ENCODE peak calls at places on chromosomes 12 and 14, in five cellular contexts. One of them, this sample, is unnamed.

GRCh38 chr12:19695244-19696098 is 256.2 kb downstream of the AEBP2 start:
- DNase-seq in neural progenitor cell: no peak
- DNase-seq in neuronal stem cell: no peak
- DNase-seq in suprapubic skin: no peak
- DNase-seq in body of pancreas: no peak
- DNase-seq in this sample: no peak

GRCh38 chr14:24246765-24247212 is 4.4 kb upstream of the TINF2 start:
- DNase-seq in neural progenitor cell: no peak
- DNase-seq in suprapubic skin: no peak
- DNase-seq in body of pancreas: no peak
- DNase-seq in neuronal stem cell: no peak
- DNase-seq in this sample: no peak

GRCh38 chr12:120468846-120469449 is 600 bp downstream of the SRSF9 start:
- DNase-seq in body of pancreas: peak; percentile 28
- DNase-seq in neuronal stem cell: peak; percentile 40
- DNase-seq in suprapubic skin: no peak
- DNase-seq in neural progenitor cell: no peak
- DNase-seq in this sample: peak; percentile 47

GRCh38 chr14:93543766-93544165 is 113.0 kb downstream of the UNC79 start:
- DNase-seq in suprapubic skin: no peak
- DNase-seq in neural progenitor cell: peak; percentile 24
- DNase-seq in neuronal stem cell: no peak
- DNase-seq in body of pancreas: no peak
- DNase-seq in this sample: peak; percentile 53

GRCh38 chr12:70230934-70231606 is 12.2 kb upstream of the CNOT2 start:
- DNase-seq in body of pancreas: no peak
- DNase-seq in neural progenitor cell: no peak
- DNase-seq in suprapubic skin: no peak
- DNase-seq in neuronal stem cell: no peak
- DNase-seq in this sample: no peak

GRCh38 chr12:116551952-116552749 is 7.0 kb upstream of the MAP1LC3B2 start:
- DNase-seq in suprapubic skin: peak; percentile 70
- DNase-seq in neural progenitor cell: peak; percentile 6
- DNase-seq in body of pancreas: no peak
- DNase-seq in neuronal stem cell: no peak
- DNase-seq in this sample: no peak

GRCh38 chr12:9750276-9751203 is 10.2 kb downstream of the CD69 start:
- DNase-seq in neuronal stem cell: peak; percentile 69
- DNase-seq in suprapubic skin: no peak
- DNase-seq in body of pancreas: peak; percentile 36
- DNase-seq in neural progenitor cell: peak; percentile 79
- DNase-seq in this sample: peak; percentile 87

GRCh38 chr14:76844223-76844622 is 18.0 kb downstream of the LRRC74A start:
- DNase-seq in suprapubic skin: peak; percentile 62
- DNase-seq in body of pancreas: peak; percentile 79
- DNase-seq in neuronal stem cell: no peak
- DNase-seq in neural progenitor cell: peak; percentile 18
- DNase-seq in this sample: no peak

GRCh38 chr12:9951026-9951652 is 19.0 kb upstream of the CLEC2A start:
- DNase-seq in neural progenitor cell: no peak
- DNase-seq in body of pancreas: no peak
- DNase-seq in neuronal stem cell: no peak
- DNase-seq in suprapubic skin: no peak
- DNase-seq in this sample: no peak

GRCh38 chr14:102903889-102904512 is 18.5 kb upstream of the AMN start:
- DNase-seq in neural progenitor cell: no peak
- DNase-seq in body of pancreas: no peak
- DNase-seq in neuronal stem cell: no peak
- DNase-seq in suprapubic skin: no peak
- DNase-seq in this sample: no peak
- H3K4me1 ChIP-seq in neural progenitor cell: no peaks in the 10 kb centered on the region
- H3K4me1 ChIP-seq in body of pancreas: no peaks in the 10 kb centered on the region
- H3K4me1 ChIP-seq in neuronal stem cell: no peaks in the 10 kb centered on the region
- H3K4me1 ChIP-seq in suprapubic skin: no peaks in the 10 kb centered on the region
- H3K4me1 ChIP-seq in this sample: no peaks in the 10 kb centered on the region

GRCh38 chr12:132946507-132946820 is 9.6 kb downstream of the ZNF605 start:
- DNase-seq in neural progenitor cell: no peak
- DNase-seq in suprapubic skin: no peak
- DNase-seq in body of pancreas: no peak
- DNase-seq in neuronal stem cell: no peak
- DNase-seq in this sample: no peak
- H3K36me3 ChIP-seq in neural progenitor cell: peaks cover 14% of the 10 kb centered on the region
- H3K36me3 ChIP-seq in suprapubic skin: peaks cover 86% of the 10 kb centered on the region
- H3K36me3 ChIP-seq in body of pancreas: peaks cover 20% of the 10 kb centered on the region
- H3K36me3 ChIP-seq in neuronal stem cell: peaks cover 82% of the 10 kb centered on the region
- H3K36me3 ChIP-seq in this sample: peaks cover 10% of the 10 kb centered on the region

GRCh38 chr14:84254205-84254788 is 1275.6 kb upstream of the FLRT2 start:
- DNase-seq in neural progenitor cell: peak; percentile 92
- DNase-seq in neuronal stem cell: peak; percentile 85
- DNase-seq in suprapubic skin: no peak
- DNase-seq in body of pancreas: no peak
- DNase-seq in this sample: peak; percentile 95
- H3K9me3 ChIP-seq in neural progenitor cell: no peaks in the 10 kb centered on the region
- H3K9me3 ChIP-seq in neuronal stem cell: no peaks in the 10 kb centered on the region
- H3K9me3 ChIP-seq in suprapubic skin: no peaks in the 10 kb centered on the region
- H3K9me3 ChIP-seq in body of pancreas: no peaks in the 10 kb centered on the region
- H3K9me3 ChIP-seq in this sample: no peaks in the 10 kb centered on the region

GRCh38 chr12:6458281-6459003 is 6.6 kb downstream of the TAPBPL start:
- DNase-seq in suprapubic skin: no peak
- DNase-seq in neural progenitor cell: no peak
- DNase-seq in neuronal stem cell: no peak
- DNase-seq in body of pancreas: no peak
- DNase-seq in this sample: no peak
- H3K4me1 ChIP-seq in suprapubic skin: peaks cover 25% of the 10 kb centered on the region
- H3K4me1 ChIP-seq in neural progenitor cell: no peaks in the 10 kb centered on the region
- H3K4me1 ChIP-seq in neuronal stem cell: no peaks in the 10 kb centered on the region
- H3K4me1 ChIP-seq in body of pancreas: peaks cover under 1% of the 10 kb centered on the region
- H3K4me1 ChIP-seq in this sample: no peaks in the 10 kb centered on the region

GRCh38 chr12:72359416-72359815 is 87.2 kb downstream of the TRHDE start:
- DNase-seq in body of pancreas: no peak
- DNase-seq in neuronal stem cell: no peak
- DNase-seq in suprapubic skin: no peak
- DNase-seq in neural progenitor cell: no peak
- DNase-seq in this sample: no peak
- H3K36me3 ChIP-seq in body of pancreas: no peaks in the 10 kb centered on the region
- H3K36me3 ChIP-seq in neuronal stem cell: no peaks in the 10 kb centered on the region
- H3K36me3 ChIP-seq in suprapubic skin: no peaks in the 10 kb centered on the region
- H3K36me3 ChIP-seq in neural progenitor cell: no peaks in the 10 kb centered on the region
- H3K36me3 ChIP-seq in this sample: no peaks in the 10 kb centered on the region

DNA sequence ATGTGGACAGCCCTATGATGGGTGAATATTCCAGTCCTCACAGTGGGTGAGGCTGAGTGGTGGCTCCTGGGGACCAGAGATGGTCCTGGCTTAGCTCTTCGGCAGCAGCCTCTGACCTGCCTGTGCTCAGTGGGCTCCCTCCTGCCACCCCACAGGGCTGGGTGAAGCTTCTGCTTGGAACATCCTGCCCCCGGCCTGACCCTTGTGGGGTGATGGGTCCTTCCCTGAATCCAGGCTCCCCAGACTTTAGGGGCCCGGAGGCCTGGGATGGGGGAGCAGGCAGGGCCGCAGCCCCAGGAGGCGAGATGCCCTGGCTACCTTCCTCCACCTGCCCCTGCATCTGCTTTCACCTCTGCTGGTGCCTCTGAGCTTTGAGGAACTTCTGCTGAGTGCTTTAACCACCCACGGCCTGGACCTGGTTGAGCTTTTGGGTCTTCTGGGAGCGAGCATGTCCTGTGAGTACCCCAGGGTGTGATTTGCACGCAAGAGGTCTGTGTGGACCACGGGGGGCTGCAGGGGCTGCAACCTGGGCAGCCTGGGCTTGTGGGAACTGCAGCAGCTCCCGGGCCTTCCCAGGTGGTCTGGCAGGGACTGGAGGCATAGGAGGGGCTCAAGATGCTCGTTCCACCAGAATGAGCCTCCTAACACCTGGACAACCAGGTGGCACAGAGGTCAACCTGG is 159.5 kb downstream of the KIF26A start:
- DNase-seq in body of pancreas: no peak
- DNase-seq in neuronal stem cell: no peak
- DNase-seq in neural progenitor cell: no peak
- DNase-seq in suprapubic skin: no peak
- DNase-seq in this sample: no peak
- H3K9me3 ChIP-seq in body of pancreas: no peaks in the 10 kb centered on the region
- H3K9me3 ChIP-seq in neuronal stem cell: no peaks in the 10 kb centered on the region
- H3K9me3 ChIP-seq in neural progenitor cell: no peaks in the 10 kb centered on the region
- H3K9me3 ChIP-seq in suprapubic skin: no peaks in the 10 kb centered on the region
- H3K9me3 ChIP-seq in this sample: no peaks in the 10 kb centered on the region

GRCh38 chr12:47822386-47822785 is 2.7 kb upstream of the HDAC7 start:
- DNase-seq in neural progenitor cell: no peak
- DNase-seq in body of pancreas: no peak
- DNase-seq in neuronal stem cell: no peak
- DNase-seq in suprapubic skin: no peak
- DNase-seq in this sample: no peak
- H3K4me1 ChIP-seq in neural progenitor cell: peaks cover 25% of the 10 kb centered on the region
- H3K4me1 ChIP-seq in body of pancreas: peaks cover 53% of the 10 kb centered on the region
- H3K4me1 ChIP-seq in neuronal stem cell: peaks cover 38% of the 10 kb centered on the region
- H3K4me1 ChIP-seq in suprapubic skin: peaks cover 87% of the 10 kb centered on the region
- H3K4me1 ChIP-seq in this sample: peaks cover 12% of the 10 kb centered on the region